ENCODE peak calls at places on chromosomes 2 and 18, in five cellular contexts. One of them, this sample, is unnamed.

GRCh38 chr2:238797537-238797936 is 50.3 kb upstream of the TWIST2 start:
- DNase-seq in hepatic stellate cell: no peak
- DNase-seq in brain pericyte: no peak
- DNase-seq in stimulated activated CD4-positive, alpha-beta T cell treated with anti-CD3 and anti-CD28 coated beads, Interleukin-1b, Interleukin-23, amount 100 ng/mL, for 24 hours: no peak
- DNase-seq in AG04449: no peak
- DNase-seq in this sample: no peak

GRCh38 chr2:83051538-83052192 is 1407.4 kb downstream of the SUCLG1 start:
- DNase-seq in hepatic stellate cell: no peak
- DNase-seq in brain pericyte: no peak
- DNase-seq in stimulated activated CD4-positive, alpha-beta T cell treated with anti-CD3 and anti-CD28 coated beads, Interleukin-1b, Interleukin-23, amount 100 ng/mL, for 24 hours: no peak
- DNase-seq in AG04449: no peak
- DNase-seq in this sample: no peak

GRCh38 chr2:49291619-49292018 is 137.3 kb upstream of the FSHR start:
- DNase-seq in hepatic stellate cell: no peak
- DNase-seq in brain pericyte: no peak
- DNase-seq in stimulated activated CD4-positive, alpha-beta T cell treated with anti-CD3 and anti-CD28 coated beads, Interleukin-1b, Interleukin-23, amount 100 ng/mL, for 24 hours: no peak
- DNase-seq in AG04449: no peak
- DNase-seq in this sample: no peak

GRCh38 chr18:35095983-35096676 is 54.9 kb downstream of the MAPRE2 start:
- DNase-seq in hepatic stellate cell: no peak
- DNase-seq in brain pericyte: no peak
- DNase-seq in stimulated activated CD4-positive, alpha-beta T cell treated with anti-CD3 and anti-CD28 coated beads, Interleukin-1b, Interleukin-23, amount 100 ng/mL, for 24 hours: no peak
- DNase-seq in AG04449: no peak
- DNase-seq in this sample: no peak

GRCh38 chr18:23926590-23926989 is 88.0 kb upstream of the TTC39C start:
- DNase-seq in hepatic stellate cell: no peak
- DNase-seq in brain pericyte: no peak
- DNase-seq in stimulated activated CD4-positive, alpha-beta T cell treated with anti-CD3 and anti-CD28 coated beads, Interleukin-1b, Interleukin-23, amount 100 ng/mL, for 24 hours: no peak
- DNase-seq in AG04449: no peak
- DNase-seq in this sample: no peak

GRCh38 chr2:126655500-126656310 is at the start of gene GYPC:
- DNase-seq in hepatic stellate cell: peak; percentile 79
- DNase-seq in brain pericyte: no peak
- DNase-seq in stimulated activated CD4-positive, alpha-beta T cell treated with anti-CD3 and anti-CD28 coated beads, Interleukin-1b, Interleukin-23, amount 100 ng/mL, for 24 hours: no peak
- DNase-seq in AG04449: peak; percentile 12
- DNase-seq in this sample: no peak

GRCh38 chr2:186422226-186422625 is 63.8 kb upstream of the ZC3H15 start:
- DNase-seq in hepatic stellate cell: peak; percentile 51
- DNase-seq in brain pericyte: peak; percentile 7
- DNase-seq in stimulated activated CD4-positive, alpha-beta T cell treated with anti-CD3 and anti-CD28 coated beads, Interleukin-1b, Interleukin-23, amount 100 ng/mL, for 24 hours: no peak
- DNase-seq in AG04449: peak; percentile 38
- DNase-seq in this sample: peak; percentile 10

GRCh38 chr18:32454667-32455066 is 16.0 kb downstream of the GAREM1 start:
- DNase-seq in hepatic stellate cell: no peak
- DNase-seq in brain pericyte: no peak
- DNase-seq in stimulated activated CD4-positive, alpha-beta T cell treated with anti-CD3 and anti-CD28 coated beads, Interleukin-1b, Interleukin-23, amount 100 ng/mL, for 24 hours: no peak
- DNase-seq in AG04449: no peak
- DNase-seq in this sample: no peak

GRCh38 chr18:2411381-2411977 is 159.8 kb downstream of the METTL4 start:
- DNase-seq in hepatic stellate cell: no peak
- DNase-seq in brain pericyte: no peak
- DNase-seq in stimulated activated CD4-positive, alpha-beta T cell treated with anti-CD3 and anti-CD28 coated beads, Interleukin-1b, Interleukin-23, amount 100 ng/mL, for 24 hours: no peak
- DNase-seq in AG04449: no peak
- DNase-seq in this sample: no peak

GRCh38 chr2:41710944-41711343 is 336.9 kb upstream of the PKDCC start:
- DNase-seq in hepatic stellate cell: no peak
- DNase-seq in brain pericyte: no peak
- DNase-seq in stimulated activated CD4-positive, alpha-beta T cell treated with anti-CD3 and anti-CD28 coated beads, Interleukin-1b, Interleukin-23, amount 100 ng/mL, for 24 hours: no peak
- DNase-seq in AG04449: no peak
- DNase-seq in this sample: no peak

GRCh38 chr18:32450874-32451273 is 19.8 kb downstream of the GAREM1 start:
- DNase-seq in hepatic stellate cell: no peak
- DNase-seq in brain pericyte: no peak
- DNase-seq in stimulated activated CD4-positive, alpha-beta T cell treated with anti-CD3 and anti-CD28 coated beads, Interleukin-1b, Interleukin-23, amount 100 ng/mL, for 24 hours: no peak
- DNase-seq in AG04449: no peak
- DNase-seq in this sample: no peak

GRCh38 chr18:39806519-39806918 is 2148.5 kb upstream of the PIK3C3 start:
- DNase-seq in hepatic stellate cell: no peak
- DNase-seq in brain pericyte: no peak
- DNase-seq in stimulated activated CD4-positive, alpha-beta T cell treated with anti-CD3 and anti-CD28 coated beads, Interleukin-1b, Interleukin-23, amount 100 ng/mL, for 24 hours: no peak
- DNase-seq in AG04449: no peak
- DNase-seq in this sample: no peak

GRCh38 chr2:13488965-13489364 is 772.2 kb downstream of the TRIB2 start:
- DNase-seq in hepatic stellate cell: no peak
- DNase-seq in brain pericyte: no peak
- DNase-seq in stimulated activated CD4-positive, alpha-beta T cell treated with anti-CD3 and anti-CD28 coated beads, Interleukin-1b, Interleukin-23, amount 100 ng/mL, for 24 hours: no peak
- DNase-seq in AG04449: no peak
- DNase-seq in this sample: no peak

GRCh38 chr2:84894131-84894586 is 11.3 kb upstream of the TMSB10 start:
- DNase-seq in hepatic stellate cell: no peak
- DNase-seq in brain pericyte: no peak
- DNase-seq in stimulated activated CD4-positive, alpha-beta T cell treated with anti-CD3 and anti-CD28 coated beads, Interleukin-1b, Interleukin-23, amount 100 ng/mL, for 24 hours: no peak
- DNase-seq in AG04449: no peak
- DNase-seq in this sample: no peak